ENCODE peak calls at places on chromosomes 2 and 18, in six cellular contexts. J is body of pancreas; H is neural progenitor cell; K is CD8-positive, alpha-beta T cell; O is IMR-90; C is uterus. D is an unnamed sample.
A peak's percentile ranks its signal among the peaks of the same experiment; 100 is the strongest.

GRCh38 chr18:69968073-69968472 is 20.4 kb upstream of the CD226 start:
- DNase-seq in C (no peak), O (no peak), K (peak; percentile 44), J (no peak), H (no peak), D (no peak)

GRCh38 chr2:29105375-29105774 is 9.8 kb upstream of the CLIP4 start:
- DNase-seq in H (no peak), J (no peak), C (no peak), K (no peak), O (no peak), D (no peak)

GRCh38 chr18:76479351-76480238 is 15.4 kb downstream of the ZNF516 start:
- DNase-seq in J (no peak), O (no peak), C (no peak), H (no peak), K (no peak), D (no peak)

GRCh38 chr2:220053919-220054318 is 426.5 kb downstream of the SLC4A3 start:
- DNase-seq in J (no peak), C (no peak), H (no peak), O (peak; percentile 19), K (no peak), D (no peak)

GRCh38 chr2:236562434-236562833 is 7.2 kb upstream of the ACKR3 start:
- DNase-seq in H (no peak), K (no peak), C (no peak), O (peak; percentile 13), J (peak; percentile 57), D (no peak)

GRCh38 chr2:26564121-26564520 is 77.0 kb downstream of the CIB4 start:
- DNase-seq in J (no peak), C (no peak), O (no peak), H (no peak), K (no peak), D (no peak)

GRCh38 chr2:127820080-127820668 is 9.2 kb upstream of the WDR33 start:
- DNase-seq in C (no peak), K (no peak), O (peak; percentile 7), H (peak; percentile 25), J (no peak), D (no peak)

GRCh38 chr18:12911025-12911927 is 27.2 kb upstream of the PTPN2 start:
- DNase-seq in C (no peak), O (no peak), H (no peak), K (peak; percentile 46), J (peak; percentile 24), D (no peak)

GRCh38 chr2:219384083-219384713 is 3.5 kb downstream of the DNPEP start:
- DNase-seq in J (no peak), H (peak; percentile 33), K (no peak), C (no peak), O (no peak), D (no peak)

GRCh38 chr2:225429718-225430117 is 30.2 kb downstream of the NYAP2 start:
- DNase-seq in J (peak; percentile 76), H (no peak), K (no peak), C (no peak), O (peak; percentile 0), D (peak; percentile 78)

GRCh38 chr18:80210312-80211083 is 36.8 kb downstream of the PARD6G start:
- DNase-seq in J (peak; percentile 27), C (no peak), K (no peak), H (no peak), O (peak; percentile 33), D (no peak)

GRCh38 chr2:162747974-162748373 is 90.6 kb downstream of the KCNH7 start:
- DNase-seq in O (no peak), K (no peak), H (no peak), J (no peak), C (no peak), D (no peak)

GRCh38 chr2:241924909-241925250 is 55.4 kb downstream of the RTP5 start:
- DNase-seq in C (peak; percentile 11), K (no peak), H (no peak), O (no peak), J (no peak), D (no peak)

GRCh38 chr2:200298015-200298414 is 8.5 kb upstream of the SPATS2L start:
- DNase-seq in O (no peak), J (no peak), K (no peak), H (no peak), C (no peak), D (no peak)

GRCh38 chr2:67581751-67582150 is 184.6 kb downstream of the ETAA1 start:
- DNase-seq in C (no peak), J (no peak), O (no peak), K (no peak), H (peak; percentile 12), D (no peak)

GRCh38 chr18:13502585-13502984 is 223.8 kb downstream of the FAM210A start:
- DNase-seq in H (no peak), O (no peak), C (peak; percentile 35), K (no peak), J (peak; percentile 41), D (no peak)

GRCh38 chr2:163808406-163808805 is 72.6 kb upstream of the FIGN start:
- DNase-seq in O (no peak), H (peak; percentile 6), K (no peak), C (no peak), J (no peak), D (no peak)

GRCh38 chr2:179019260-179019659 is 30.7 kb downstream of the CCDC141 start:
- DNase-seq in H (no peak), C (no peak), J (no peak), O (no peak), K (no peak), D (no peak)

GRCh38 chr2:42928161-42928691 is 135.8 kb upstream of the HAAO start:
- DNase-seq in K (no peak), C (peak; percentile 67), O (no peak), J (no peak), H (peak; percentile 64), D (no peak)

GRCh38 chr18:21703241-21703820 is 1.2 kb downstream of the ABHD3 start:
- DNase-seq in H (no peak), K (peak; percentile 5), O (peak; percentile 51), J (no peak), C (no peak), D (no peak)

GRCh38 chr2:227829337-227829736 is 15.7 kb downstream of the CCL20 start:
- DNase-seq in O (no peak), K (no peak), H (no peak), C (no peak), J (no peak), D (no peak)
- H3K27ac ChIP-seq in O (no peak overlapping the region), K (no peak overlapping the region), H (no peak overlapping the region), C (no peak overlapping the region), J (no peak overlapping the region), D (no peak overlapping the region)

DNA sequence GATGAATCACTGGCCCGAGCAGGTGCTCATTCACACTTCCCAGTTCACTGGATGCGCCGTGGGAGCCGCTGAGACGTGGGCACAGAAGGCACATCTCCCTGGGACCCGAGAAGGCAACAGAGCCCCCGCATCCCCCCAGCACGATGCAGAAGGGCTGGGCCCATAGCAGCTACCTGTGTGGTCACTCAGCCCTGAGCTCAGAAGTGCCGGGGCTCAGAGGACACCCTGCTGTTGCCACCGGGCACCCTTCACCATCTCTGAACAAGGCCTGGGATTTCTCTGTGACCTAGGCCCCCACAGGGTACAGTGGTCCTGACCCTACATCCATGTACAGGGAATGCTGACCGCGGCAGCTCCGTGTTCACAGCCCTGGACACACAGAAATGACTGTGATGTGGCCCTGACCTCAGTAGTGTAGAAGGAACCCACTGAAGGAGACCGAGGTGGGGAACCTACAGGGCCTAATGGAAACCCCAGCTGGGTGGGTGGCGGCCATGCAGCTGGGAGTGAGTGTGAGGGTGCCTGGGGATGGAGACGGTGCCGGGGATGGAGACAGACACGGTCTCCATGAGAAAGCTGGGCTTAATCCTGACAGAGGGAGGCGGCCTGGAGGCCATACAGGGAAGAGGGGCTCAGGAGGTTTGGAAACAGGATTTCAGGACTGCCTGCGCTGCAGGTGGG is 111.9 kb upstream of the OTOS start:
- DNase-seq in H (no peak), C (no peak), O (no peak), J (no peak), K (no peak), D (peak; percentile 20)
- H3K4me3 ChIP-seq in H (no peak overlapping the region), C (no peak overlapping the region), O (no peak overlapping the region), J (no peak overlapping the region), K (no peak overlapping the region), D (no peak overlapping the region)

GRCh38 chr2:143505542-143505941 is 376.3 kb downstream of the ARHGAP15 start:
- DNase-seq in K (no peak), C (no peak), J (no peak), H (no peak), O (peak; percentile 8), D (no peak)
- TF ChIP-seq CTCF in K (no peak), C (no peak), J (no peak), H (no peak), O (no peak), D (no peak)

GRCh38 chr2:190844700-190845410 is 35.8 kb upstream of the GLS start:
- DNase-seq in H (no peak), J (no peak), O (no peak), K (no peak), C (no peak), D (no peak)
- H3K27ac ChIP-seq in H (no peak overlapping the region), J (no peak overlapping the region), O (no peak overlapping the region), K (no peak overlapping the region), C (no peak overlapping the region), D (no peak overlapping the region)

GRCh38 chr2:37371979-37372378 is 27.5 kb downstream of the QPCT start:
- DNase-seq in H (no peak), J (no peak), O (no peak), C (no peak), K (no peak), D (no peak)

GRCh38 chr2:37376421-37377186 is 32.2 kb downstream of the QPCT start:
- DNase-seq in H (no peak), J (no peak), O (peak; percentile 94), C (peak; percentile 88), K (no peak), D (no peak)

GRCh38 chr2:37377187-37377532 is 32.7 kb downstream of the QPCT start:
- DNase-seq in O (peak; percentile 66), H (no peak), C (peak; percentile 36), K (no peak), J (no peak), D (no peak)

GRCh38 chr2:37378411-37378810 is 34.0 kb downstream of the QPCT start:
- DNase-seq in O (peak; percentile 63), K (no peak), J (no peak), C (no peak), H (no peak), D (no peak)

DNA sequence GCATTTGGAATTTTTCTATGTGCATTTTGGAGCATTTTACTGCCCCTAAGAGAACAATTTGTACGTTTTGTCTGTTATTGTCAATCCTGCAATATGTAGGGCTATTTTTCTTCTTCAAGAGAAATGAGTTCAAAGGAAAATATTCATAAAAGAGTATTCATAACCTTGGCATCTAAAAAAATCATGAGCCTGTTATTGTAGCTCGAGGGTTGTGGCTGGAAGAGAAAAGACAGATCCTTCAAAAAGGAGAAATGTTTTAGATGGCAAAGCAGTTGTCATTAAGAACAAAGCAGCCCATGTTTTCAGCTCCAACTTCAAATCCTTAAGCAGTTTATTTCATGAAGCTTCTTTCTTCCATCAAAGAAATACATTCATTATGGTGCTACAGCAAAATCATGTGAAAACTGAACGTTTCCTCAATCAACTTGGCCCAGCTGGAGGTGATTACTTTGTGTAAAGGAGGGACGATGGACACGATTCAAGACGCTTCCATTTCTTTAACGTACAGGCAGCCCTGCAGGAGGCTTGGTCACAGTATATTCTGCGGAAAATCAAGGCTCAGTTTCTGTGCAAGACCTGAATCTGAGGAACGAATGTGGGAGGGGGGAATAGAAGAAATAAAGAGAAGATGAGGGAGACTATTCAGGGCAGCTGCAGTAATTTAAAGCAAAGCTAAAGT is 31.4 kb downstream of the QPCT start:
- DNase-seq in K (no peak), J (no peak), H (no peak), C (no peak), O (no peak), D (no peak)
- H3K4me3 ChIP-seq in K (no peak overlapping the region), J (no peak overlapping the region), H (no peak overlapping the region), C (no peak overlapping the region), O (no peak overlapping the region), D (no peak overlapping the region)

D was measured in dorsolateral prefrontal cortex.